ENCODE peak calls at places on chromosomes 3 and 15, in seven cellular contexts. One of them, this sample, is unnamed.

GRCh38 chr15:82680200-82681102 is 29.2 kb downstream of the AP3B2 start:
- DNase-seq in mesendoderm: peak; percentile 94
- DNase-seq in H9: peak; percentile 94
- DNase-seq in IMR-90: no peak
- DNase-seq in H1: peak; percentile 82
- DNase-seq in mesenchymal stem cell: no peak
- DNase-seq in neuronal stem cell: peak; percentile 58
- DNase-seq in this sample: peak; percentile 70

GRCh38 chr15:95325763-95326688 is 1004.5 kb upstream of the NR2F2 start:
- DNase-seq in H9: no peak
- DNase-seq in neuronal stem cell: no peak
- DNase-seq in H1: no peak
- DNase-seq in mesenchymal stem cell: peak; percentile 36
- DNase-seq in mesendoderm: peak; percentile 3
- DNase-seq in IMR-90: no peak
- DNase-seq in this sample: no peak

GRCh38 chr3:43659250-43659880 is 31.4 kb upstream of the ABHD5 start:
- DNase-seq in mesendoderm: peak; percentile 15
- DNase-seq in H9: no peak
- DNase-seq in mesenchymal stem cell: no peak
- DNase-seq in neuronal stem cell: no peak
- DNase-seq in H1: no peak
- DNase-seq in IMR-90: no peak
- DNase-seq in this sample: no peak

GRCh38 chr3:27289769-27290413 is 79.3 kb downstream of the NEK10 start:
- DNase-seq in H1: no peak
- DNase-seq in IMR-90: peak; percentile 56
- DNase-seq in mesenchymal stem cell: no peak
- DNase-seq in mesendoderm: no peak
- DNase-seq in neuronal stem cell: no peak
- DNase-seq in H9: no peak
- DNase-seq in this sample: no peak

GRCh38 chr3:147394168-147394941 is 12.0 kb downstream of the ZIC4 start:
- DNase-seq in H9: no peak
- DNase-seq in mesendoderm: peak; percentile 61
- DNase-seq in neuronal stem cell: no peak
- DNase-seq in IMR-90: no peak
- DNase-seq in mesenchymal stem cell: no peak
- DNase-seq in H1: no peak
- DNase-seq in this sample: no peak

GRCh38 chr15:82093774-82094211 is 48.0 kb upstream of the MEX3B start:
- DNase-seq in mesendoderm: no peak
- DNase-seq in mesenchymal stem cell: peak; percentile 92
- DNase-seq in H1: no peak
- DNase-seq in IMR-90: peak; percentile 97
- DNase-seq in H9: no peak
- DNase-seq in neuronal stem cell: no peak
- DNase-seq in this sample: peak; percentile 92

GRCh38 chr3:169556909-169557308 is 106.6 kb downstream of the MECOM start:
- DNase-seq in IMR-90: no peak
- DNase-seq in H9: no peak
- DNase-seq in mesenchymal stem cell: no peak
- DNase-seq in H1: no peak
- DNase-seq in neuronal stem cell: no peak
- DNase-seq in mesendoderm: no peak
- DNase-seq in this sample: no peak

GRCh38 chr3:193507566-193507965 is 47.1 kb downstream of the ATP13A4 start:
- DNase-seq in neuronal stem cell: no peak
- DNase-seq in mesendoderm: no peak
- DNase-seq in H1: no peak
- DNase-seq in mesenchymal stem cell: no peak
- DNase-seq in H9: no peak
- DNase-seq in IMR-90: no peak
- DNase-seq in this sample: peak; percentile 56

GRCh38 chr3:114685053-114685630 is 391.3 kb downstream of the TIGIT start:
- DNase-seq in H1: no peak
- DNase-seq in IMR-90: no peak
- DNase-seq in neuronal stem cell: peak; percentile 12
- DNase-seq in mesenchymal stem cell: no peak
- DNase-seq in mesendoderm: no peak
- DNase-seq in H9: no peak
- DNase-seq in this sample: no peak

GRCh38 chr15:87873501-87873900 is 383.0 kb downstream of the NTRK3 start:
- DNase-seq in H1: no peak
- DNase-seq in IMR-90: peak; percentile 33
- DNase-seq in mesenchymal stem cell: peak; percentile 4
- DNase-seq in mesendoderm: no peak
- DNase-seq in H9: no peak
- DNase-seq in neuronal stem cell: no peak
- DNase-seq in this sample: no peak

GRCh38 chr3:16596352-16597032 is 8.7 kb downstream of the DAZL start:
- DNase-seq in mesendoderm: no peak
- DNase-seq in mesenchymal stem cell: no peak
- DNase-seq in H9: no peak
- DNase-seq in H1: no peak
- DNase-seq in neuronal stem cell: no peak
- DNase-seq in IMR-90: no peak
- DNase-seq in this sample: no peak

GRCh38 chr3:177224406-177224805 is 27.1 kb upstream of the TBL1XR1 start:
- DNase-seq in H1: no peak
- DNase-seq in mesendoderm: no peak
- DNase-seq in H9: no peak
- DNase-seq in mesenchymal stem cell: no peak
- DNase-seq in neuronal stem cell: no peak
- DNase-seq in IMR-90: no peak
- DNase-seq in this sample: no peak

GRCh38 chr15:57245130-57245529 is 131.2 kb upstream of the CGNL1 start:
- DNase-seq in mesenchymal stem cell: peak; percentile 54
- DNase-seq in mesendoderm: no peak
- DNase-seq in H1: no peak
- DNase-seq in H9: no peak
- DNase-seq in IMR-90: peak; percentile 69
- DNase-seq in neuronal stem cell: no peak
- DNase-seq in this sample: no peak

GRCh38 chr15:72231847-72232461 is 964 bp upstream of the PKM start:
- DNase-seq in neuronal stem cell: no peak
- DNase-seq in H1: no peak
- DNase-seq in IMR-90: peak; percentile 82
- DNase-seq in mesenchymal stem cell: peak; percentile 86
- DNase-seq in mesendoderm: peak; percentile 93
- DNase-seq in H9: no peak
- DNase-seq in this sample: peak; percentile 67

GRCh38 chr15:40870716-40871115 is 3.3 kb downstream of the RHOV start:
- DNase-seq in H1: no peak
- DNase-seq in IMR-90: no peak
- DNase-seq in neuronal stem cell: no peak
- DNase-seq in mesenchymal stem cell: no peak
- DNase-seq in H9: no peak
- DNase-seq in mesendoderm: no peak
- DNase-seq in this sample: no peak

GRCh38 chr15:73996939-73997338 is 2.4 kb downstream of the PML start:
- DNase-seq in mesendoderm: no peak
- DNase-seq in mesenchymal stem cell: peak; percentile 72
- DNase-seq in neuronal stem cell: no peak
- DNase-seq in IMR-90: no peak
- DNase-seq in H1: no peak
- DNase-seq in H9: no peak
- DNase-seq in this sample: no peak

GRCh38 chr15:85047271-85047948 is 65.8 kb downstream of the PDE8A start:
- DNase-seq in mesenchymal stem cell: peak; percentile 99
- DNase-seq in IMR-90: peak; percentile 99
- DNase-seq in H9: no peak
- DNase-seq in neuronal stem cell: no peak
- DNase-seq in mesendoderm: peak; percentile 27
- DNase-seq in H1: no peak
- DNase-seq in this sample: peak; percentile 65

GRCh38 chr3:188583476-188584161 is 429.7 kb downstream of the LPP start:
- DNase-seq in mesendoderm: no peak
- DNase-seq in mesenchymal stem cell: peak; percentile 69
- DNase-seq in IMR-90: peak; percentile 29
- DNase-seq in H1: no peak
- DNase-seq in H9: no peak
- DNase-seq in neuronal stem cell: no peak
- DNase-seq in this sample: no peak

GRCh38 chr15:67043939-67044771 is 21.2 kb upstream of the SMAD3 start:
- DNase-seq in H1: no peak
- DNase-seq in H9: peak; percentile 79
- DNase-seq in IMR-90: peak; percentile 88
- DNase-seq in mesendoderm: peak; percentile 99
- DNase-seq in mesenchymal stem cell: peak; percentile 81
- DNase-seq in neuronal stem cell: no peak
- DNase-seq in this sample: peak; percentile 86

GRCh38 chr3:65927576-65927975 is 111.1 kb downstream of the MAGI1 start:
- DNase-seq in neuronal stem cell: no peak
- DNase-seq in H9: no peak
- DNase-seq in H1: no peak
- DNase-seq in mesendoderm: peak; percentile 38
- DNase-seq in IMR-90: peak; percentile 33
- DNase-seq in mesenchymal stem cell: no peak
- DNase-seq in this sample: no peak

GRCh38 chr3:13845806-13846205 is 34.1 kb downstream of the WNT7A start:
- DNase-seq in H9: no peak
- DNase-seq in neuronal stem cell: no peak
- DNase-seq in mesendoderm: no peak
- DNase-seq in mesenchymal stem cell: no peak
- DNase-seq in IMR-90: no peak
- DNase-seq in H1: no peak
- DNase-seq in this sample: no peak

GRCh38 chr3:17742092-17742836 is at the start of gene TBC1D5:
- DNase-seq in H1: peak; percentile 90
- DNase-seq in mesendoderm: peak; percentile 99
- DNase-seq in H9: peak; percentile 87
- DNase-seq in mesenchymal stem cell: peak; percentile 98
- DNase-seq in IMR-90: peak; percentile 50
- DNase-seq in neuronal stem cell: peak; percentile 94
- DNase-seq in this sample: peak; percentile 97

GRCh38 chr15:33425149-33425548 is 114.4 kb downstream of the RYR3 start:
- DNase-seq in H1: no peak
- DNase-seq in mesendoderm: peak; percentile 45
- DNase-seq in neuronal stem cell: no peak
- DNase-seq in mesenchymal stem cell: no peak
- DNase-seq in H9: no peak
- DNase-seq in IMR-90: peak; percentile 3
- DNase-seq in this sample: no peak

GRCh38 chr3:188520466-188520865 is 366.5 kb downstream of the LPP start:
- DNase-seq in IMR-90: peak; percentile 26
- DNase-seq in H9: no peak
- DNase-seq in neuronal stem cell: no peak
- DNase-seq in mesenchymal stem cell: no peak
- DNase-seq in H1: no peak
- DNase-seq in mesendoderm: no peak
- DNase-seq in this sample: no peak

GRCh38 chr15:69855172-69855562 is 242.6 kb downstream of the TLE3 start:
- DNase-seq in H1: no peak
- DNase-seq in mesenchymal stem cell: no peak
- DNase-seq in mesendoderm: no peak
- DNase-seq in H9: no peak
- DNase-seq in neuronal stem cell: no peak
- DNase-seq in IMR-90: no peak
- DNase-seq in this sample: no peak

GRCh38 chr3:86838927-86839326 is 152.0 kb downstream of the VGLL3 start:
- DNase-seq in mesenchymal stem cell: no peak
- DNase-seq in neuronal stem cell: no peak
- DNase-seq in mesendoderm: no peak
- DNase-seq in H1: no peak
- DNase-seq in IMR-90: no peak
- DNase-seq in H9: no peak
- DNase-seq in this sample: no peak

GRCh38 chr3:86840814-86841213 is 150.1 kb downstream of the VGLL3 start:
- DNase-seq in mesenchymal stem cell: no peak
- DNase-seq in mesendoderm: no peak
- DNase-seq in H1: no peak
- DNase-seq in H9: no peak
- DNase-seq in neuronal stem cell: no peak
- DNase-seq in IMR-90: no peak
- DNase-seq in this sample: no peak

DNA sequence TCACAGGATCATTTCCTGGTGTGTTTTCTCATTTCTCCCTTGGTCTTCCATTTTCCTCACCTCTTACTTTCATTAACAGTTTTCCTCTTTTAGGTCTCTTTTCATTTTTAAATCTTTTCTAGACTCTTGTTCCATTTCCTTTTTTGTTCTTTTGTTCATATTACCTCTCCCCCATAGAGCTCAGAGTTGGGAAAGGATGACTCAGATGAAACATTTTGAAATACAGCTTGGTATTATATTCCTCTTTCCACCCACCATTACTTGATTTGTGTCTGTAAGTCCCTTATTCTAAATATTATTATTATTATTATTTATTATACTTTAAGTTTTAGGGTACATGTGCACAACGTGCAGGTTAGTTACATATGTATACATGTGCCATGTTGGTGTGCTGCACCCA is 153.1 kb downstream of the VGLL3 start:
- DNase-seq in IMR-90: peak; percentile 27
- DNase-seq in neuronal stem cell: no peak
- DNase-seq in mesenchymal stem cell: no peak
- DNase-seq in H1: no peak
- DNase-seq in H9: no peak
- DNase-seq in mesendoderm: no peak
- DNase-seq in this sample: peak; percentile 11
- H3K4ac ChIP-seq in IMR-90: no peak overlapping the region
- H3K4ac ChIP-seq in neuronal stem cell: no peak overlapping the region
- H3K4ac ChIP-seq in mesenchymal stem cell: no peak overlapping the region
- H3K4ac ChIP-seq in H1: no peak overlapping the region
- H3K4ac ChIP-seq in H9: no peak overlapping the region
- H3K4ac ChIP-seq in mesendoderm: no peak overlapping the region
- H3K4ac ChIP-seq in this sample: no peak overlapping the region

GRCh38 chr3:57393957-57394356 is 101.5 kb upstream of the ASB14 start:
- DNase-seq in neuronal stem cell: no peak
- DNase-seq in H9: no peak
- DNase-seq in mesendoderm: no peak
- DNase-seq in mesenchymal stem cell: no peak
- DNase-seq in H1: no peak
- DNase-seq in IMR-90: no peak
- DNase-seq in this sample: no peak
- H3K4ac ChIP-seq in neuronal stem cell: no peak overlapping the region
- H3K4ac ChIP-seq in H9: no peak overlapping the region
- H3K4ac ChIP-seq in mesendoderm: no peak overlapping the region
- H3K4ac ChIP-seq in mesenchymal stem cell: no peak overlapping the region
- H3K4ac ChIP-seq in H1: no peak overlapping the region
- H3K4ac ChIP-seq in IMR-90: no peak overlapping the region
- H3K4ac ChIP-seq in this sample: no peak overlapping the region

DNA sequence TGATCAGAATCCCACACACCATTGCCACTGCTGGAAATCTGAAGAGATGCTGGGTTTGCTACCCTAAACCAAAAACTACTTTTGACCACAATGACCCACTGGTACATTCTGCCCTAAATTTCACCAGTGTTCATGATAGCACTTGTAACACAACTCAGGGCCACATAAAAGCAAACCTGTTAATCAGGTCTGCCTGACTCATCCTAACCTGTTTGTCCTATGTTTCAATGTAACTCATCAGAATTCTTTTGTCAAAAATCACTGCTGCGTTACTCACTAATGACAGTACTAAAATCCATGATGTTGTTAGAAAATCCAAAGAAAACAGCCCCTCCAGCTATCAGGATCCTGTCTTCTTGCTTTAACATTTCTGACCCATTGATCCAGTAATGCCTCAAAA is 55.6 kb upstream of the XCR1 start:
- DNase-seq in IMR-90: no peak
- DNase-seq in H1: no peak
- DNase-seq in neuronal stem cell: no peak
- DNase-seq in mesendoderm: peak; percentile 13
- DNase-seq in H9: no peak
- DNase-seq in mesenchymal stem cell: no peak
- DNase-seq in this sample: peak; percentile 90
- H3K4ac ChIP-seq in IMR-90: no peak overlapping the region
- H3K4ac ChIP-seq in H1: no peak overlapping the region
- H3K4ac ChIP-seq in neuronal stem cell: no peak overlapping the region
- H3K4ac ChIP-seq in mesendoderm: no peak overlapping the region
- H3K4ac ChIP-seq in H9: no peak overlapping the region
- H3K4ac ChIP-seq in mesenchymal stem cell: no peak overlapping the region
- H3K4ac ChIP-seq in this sample: no peak overlapping the region

GRCh38 chr3:11775493-11775892 is 71.2 kb downstream of the TAMM41 start:
- DNase-seq in H9: no peak
- DNase-seq in IMR-90: no peak
- DNase-seq in mesenchymal stem cell: no peak
- DNase-seq in mesendoderm: no peak
- DNase-seq in H1: no peak
- DNase-seq in neuronal stem cell: no peak
- DNase-seq in this sample: peak; percentile 61
- H3K4ac ChIP-seq in H9: no peak overlapping the region
- H3K4ac ChIP-seq in IMR-90: no peak overlapping the region
- H3K4ac ChIP-seq in mesenchymal stem cell: no peak overlapping the region
- H3K4ac ChIP-seq in mesendoderm: no peak overlapping the region
- H3K4ac ChIP-seq in H1: no peak overlapping the region
- H3K4ac ChIP-seq in neuronal stem cell: no peak overlapping the region
- H3K4ac ChIP-seq in this sample: no peak overlapping the region

This sample was measured in trophoblast cell.